ENCODE peak calls at places on chromosomes 13 and 19, in five cellular contexts. B, P, G, Z and M are unnamed samples.

GRCh38 chr13:39879286-39880035 is 224.0 kb downstream of the COG6 start:
- DNase-seq in B (no peak), P (no peak), G (no peak), Z (no peak), M (no peak)

GRCh38 chr13:95677564-95678386 is 836 bp downstream of the DNAJC3 start:
- DNase-seq in B (peak), P (peak), G (no peak), Z (no peak), M (peak)

GRCh38 chr13:93225610-93226009 is 997 bp upstream of the GPC6 start:
- DNase-seq in B (no peak), P (no peak), G (no peak), Z (no peak), M (no peak)

GRCh38 chr13:23505007-23505406 is 65.2 kb upstream of the TNFRSF19 start:
- DNase-seq in B (peak), P (peak), G (no peak), Z (no peak), M (peak)

GRCh38 chr19:3150739-3151329 is 15.0 kb downstream of the GNA15 start:
- DNase-seq in B (no peak), P (no peak), G (no peak), Z (no peak), M (no peak)

GRCh38 chr19:4360641-4361151 is 17.3 kb downstream of the MPND start:
- DNase-seq in B (no peak), P (peak), G (no peak), Z (no peak), M (no peak)

GRCh38 chr13:40109324-40109958 is 454.0 kb downstream of the COG6 start:
- DNase-seq in B (peak), P (peak), G (no peak), Z (no peak), M (peak)

GRCh38 chr19:4971424-4971793 is 2.5 kb downstream of the KDM4B start:
- DNase-seq in B (no peak), P (peak), G (peak), Z (no peak), M (peak)

GRCh38 chr13:30353060-30353459 is 45.7 kb upstream of the KATNAL1 start:
- DNase-seq in B (no peak), P (no peak), G (no peak), Z (no peak), M (no peak)

GRCh38 chr19:3683405-3683865 is 16.8 kb downstream of the PIP5K1C start:
- DNase-seq in B (peak), P (peak), G (no peak), Z (no peak), M (peak)

GRCh38 chr13:22594041-22594440 is 586.7 kb upstream of the SGCG start:
- DNase-seq in B (no peak), P (no peak), G (no peak), Z (no peak), M (no peak)

GRCh38 chr13:45325806-45326205 is 15.2 kb downstream of the TPT1 start:
- DNase-seq in B (peak), P (peak), G (no peak), Z (no peak), M (peak)